ENCODE peak calls at places on chromosomes 16 and 17, in seven cellular contexts. K is transverse colon, E is sigmoid colon, T is suprapubic skin, F is HL-60, U is K562, I is stomach. O is an unnamed sample.

GRCh38 chr16:19005561-19006445 is 22.1 kb downstream of the TMC7 start:
- DNase-seq in K (peak), E (no peak), T (peak), F (no peak), U (no peak), I (peak), O (no peak)

GRCh38 chr17:15185625-15185991 is 79.5 kb downstream of the PMP22 start:
- DNase-seq in K (peak), E (no peak), T (no peak), F (peak), U (no peak), I (no peak), O (no peak)

GRCh38 chr17:40058151-40058784 is 4.1 kb upstream of the MED24 start:
- DNase-seq in K (no peak), E (no peak), T (no peak), F (no peak), U (no peak), I (no peak), O (no peak)

GRCh38 chr16:87233928-87234327 is 83.3 kb downstream of the C16orf95 start:
- DNase-seq in K (no peak), E (no peak), T (no peak), F (no peak), U (peak), I (no peak), O (no peak)

GRCh38 chr16:2002406-2003230 is 7.0 kb downstream of the ZNF598 start:
- DNase-seq in K (no peak), E (no peak), T (no peak), F (no peak), U (no peak), I (no peak), O (no peak)

GRCh38 chr16:86998196-86999001 is 318.8 kb downstream of the C16orf95 start:
- DNase-seq in K (no peak), E (peak), T (no peak), F (no peak), U (no peak), I (no peak), O (no peak)

GRCh38 chr17:7557147-7557764 is 1.3 kb upstream of the TNFSF13 start:
- DNase-seq in K (peak), E (no peak), T (no peak), F (no peak), U (no peak), I (peak), O (no peak)

GRCh38 chr17:49187301-49187700 is 23.1 kb downstream of the GNGT2 start:
- DNase-seq in K (no peak), E (no peak), T (no peak), F (no peak), U (no peak), I (no peak), O (no peak)

GRCh38 chr16:85651822-85652430 is 36.8 kb downstream of the GINS2 start:
- DNase-seq in K (no peak), E (no peak), T (no peak), F (no peak), U (no peak), I (no peak), O (no peak)

GRCh38 chr17:72025113-72025512 is 95.7 kb upstream of the SOX9 start:
- DNase-seq in K (no peak), E (no peak), T (no peak), F (no peak), U (no peak), I (no peak), O (no peak)

GRCh38 chr17:45020354-45021138 is 30.9 kb downstream of the DCAKD start:
- DNase-seq in K (peak), E (peak), T (no peak), F (no peak), U (no peak), I (peak), O (peak)

GRCh38 chr16:6643083-6643686 is 689.5 kb upstream of the RBFOX1 start:
- DNase-seq in K (peak), E (no peak), T (no peak), F (peak), U (peak), I (peak), O (peak)

GRCh38 chr17:37614391-37614790 is 5.2 kb upstream of the SYNRG start:
- DNase-seq in K (no peak), E (no peak), T (no peak), F (no peak), U (no peak), I (no peak), O (no peak)

GRCh38 chr16:19548144-19548543 is 7.4 kb upstream of the VPS35L start:
- DNase-seq in K (no peak), E (no peak), T (no peak), F (no peak), U (no peak), I (no peak), O (no peak)

GRCh38 chr17:1367351-1367745 is 32.7 kb downstream of the YWHAE start:
- DNase-seq in K (no peak), E (no peak), T (no peak), F (no peak), U (no peak), I (no peak), O (no peak)

GRCh38 chr16:49324703-49325102 is 43.1 kb upstream of the CBLN1 start:
- DNase-seq in K (no peak), E (no peak), T (no peak), F (no peak), U (no peak), I (no peak), O (no peak)

GRCh38 chr17:19554393-19554792 is 20.7 kb downstream of the SLC47A1 start:
- DNase-seq in K (no peak), E (no peak), T (no peak), F (no peak), U (no peak), I (no peak), O (no peak)

GRCh38 chr16:67284699-67285646 is 5.6 kb downstream of the PLEKHG4 start:
- DNase-seq in K (peak), E (no peak), T (no peak), F (no peak), U (peak), I (peak), O (peak)

GRCh38 chr16:19645557-19645981 is 72.5 kb downstream of the KNOP1 start:
- DNase-seq in K (peak), E (peak), T (peak), F (no peak), U (no peak), I (no peak), O (no peak)

GRCh38 chr17:47875011-47875471 is 21.0 kb upstream of the SP2 start:
- DNase-seq in K (no peak), E (no peak), T (no peak), F (no peak), U (no peak), I (no peak), O (no peak)

GRCh38 chr16:10123141-10123540 is 59.1 kb downstream of the GRIN2A start:
- DNase-seq in K (no peak), E (no peak), T (no peak), F (no peak), U (no peak), I (no peak), O (no peak)

GRCh38 chr16:77169650-77170236 is 21.2 kb upstream of the MON1B start:
- DNase-seq in K (peak), E (no peak), T (no peak), F (peak), U (peak), I (peak), O (no peak)

GRCh38 chr16:83727751-83728352 is 79.9 kb upstream of the HSBP1 start:
- DNase-seq in K (no peak), E (no peak), T (no peak), F (no peak), U (no peak), I (no peak), O (no peak)

GRCh38 chr17:60249517-60249826 is 99.7 kb downstream of the CA4 start:
- DNase-seq in K (no peak), E (no peak), T (no peak), F (no peak), U (no peak), I (no peak), O (no peak)

GRCh38 chr17:31869031-31869430 is 10.0 kb upstream of the COPRS start:
- DNase-seq in K (no peak), E (no peak), T (no peak), F (no peak), U (no peak), I (no peak), O (no peak)

GRCh38 chr17:20948984-20949777 is 93.6 kb downstream of the USP22 start:
- DNase-seq in K (no peak), E (no peak), T (no peak), F (no peak), U (no peak), I (no peak), O (no peak)

GRCh38 chr17:76547183-76547641 is 7.4 kb downstream of the PRCD start:
- DNase-seq in K (peak), E (no peak), T (peak), F (no peak), U (peak), I (peak), O (peak)

GRCh38 chr16:73956592-73957495 is 339.8 kb upstream of the PSMD7 start:
- DNase-seq in K (peak), E (peak), T (no peak), F (peak), U (peak), I (peak), O (peak)

GRCh38 chr16:79073560-79073959 is 527.0 kb downstream of the MAF start:
- DNase-seq in K (no peak), E (no peak), T (no peak), F (no peak), U (no peak), I (no peak), O (no peak)

GRCh38 chr16:67563708-67564468 is 1.6 kb downstream of the CTCF start:
- DNase-seq in K (peak), E (peak), T (no peak), F (peak), U (no peak), I (peak), O (peak)

GRCh38 chr17:9755083-9755482 is 36.3 kb downstream of the DHRS7C start:
- DNase-seq in K (no peak), E (no peak), T (no peak), F (no peak), U (no peak), I (no peak), O (no peak)

GRCh38 chr16:24852281-24852721 is 6.5 kb downstream of the SLC5A11 start:
- DNase-seq in K (no peak), E (peak), T (no peak), F (no peak), U (no peak), I (no peak), O (no peak)

GRCh38 chr17:79338589-79338988 is 264.0 kb downstream of the ENGASE start:
- DNase-seq in K (no peak), E (no peak), T (no peak), F (no peak), U (no peak), I (no peak), O (no peak)

GRCh38 chr16:47657977-47658376 is 196.8 kb downstream of the PHKB start:
- DNase-seq in K (no peak), E (no peak), T (no peak), F (no peak), U (no peak), I (no peak), O (no peak)

GRCh38 chr17:50465171-50465570 is 3.5 kb downstream of the CHAD start:
- DNase-seq in K (no peak), E (no peak), T (no peak), F (no peak), U (no peak), I (no peak), O (no peak)

GRCh38 chr17:73015722-73016276 is 76.7 kb downstream of the SLC39A11 start:
- DNase-seq in K (no peak), E (no peak), T (no peak), F (no peak), U (no peak), I (no peak), O (no peak)

GRCh38 chr17:77875051-77875780 is 83.3 kb upstream of the TNRC6C start:
- DNase-seq in K (no peak), E (no peak), T (no peak), F (no peak), U (no peak), I (no peak), O (no peak)

GRCh38 chr17:4648741-4649140 is 7.3 kb upstream of the ALOX15 start:
- DNase-seq in K (peak), E (no peak), T (no peak), F (no peak), U (no peak), I (no peak), O (no peak)

GRCh38 chr17:58323420-58324408 is 4.9 kb downstream of the TSPOAP1 start:
- DNase-seq in K (no peak), E (no peak), T (no peak), F (no peak), U (no peak), I (no peak), O (no peak)

GRCh38 chr16:57364143-57364542 is 5.6 kb downstream of the CCL22 start:
- DNase-seq in K (no peak), E (no peak), T (no peak), F (no peak), U (no peak), I (no peak), O (no peak)

GRCh38 chr16:57365826-57366536 is 6.3 kb upstream of the CX3CL1 start:
- DNase-seq in K (no peak), E (no peak), T (no peak), F (no peak), U (no peak), I (no peak), O (no peak)

GRCh38 chr16:57371494-57372371 is 557 bp upstream of the CX3CL1 start:
- DNase-seq in K (no peak), E (no peak), T (no peak), F (no peak), U (no peak), I (no peak), O (no peak)

GRCh38 chr16:57367111-57367752 is 5.1 kb upstream of the CX3CL1 start:
- DNase-seq in K (no peak), E (no peak), T (no peak), F (no peak), U (no peak), I (no peak), O (peak)

DNA sequence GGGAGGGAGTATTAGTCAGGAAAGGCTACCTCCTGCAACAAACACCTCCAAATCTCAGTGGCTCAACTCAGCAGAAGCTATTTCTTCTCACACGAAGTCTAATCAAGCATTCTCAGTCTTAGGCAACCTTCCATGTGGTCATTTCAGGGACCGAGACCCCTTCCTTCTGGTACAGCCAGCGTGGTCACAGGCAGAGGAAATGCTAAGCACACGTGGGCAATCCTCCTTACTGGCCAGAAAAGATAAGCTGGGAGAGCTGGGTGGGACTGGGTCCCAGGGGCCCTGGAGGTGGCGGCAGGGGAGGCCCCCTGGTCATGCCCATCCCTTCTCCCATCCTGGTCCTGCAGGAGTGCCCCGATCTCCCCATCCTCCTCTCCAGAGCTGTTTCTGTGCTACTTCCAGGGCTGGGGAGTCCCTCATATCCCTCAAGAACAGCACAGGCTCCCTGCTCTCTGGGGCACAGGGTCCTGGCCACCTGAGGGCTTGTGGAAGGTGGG is 5.7 kb upstream of the CX3CL1 start:
- DNase-seq in K (no peak), E (no peak), T (no peak), F (no peak), U (no peak), I (no peak), O (no peak)
- TF ChIP-seq POLR2AphosphoS5 in K (no peak), E (no peak), T (no peak), F (no peak), U (no peak), I (no peak), O (no peak)

GRCh38 chr16:89355036-89355435 is 135.3 kb downstream of the ANKRD11 start:
- DNase-seq in K (no peak), E (no peak), T (no peak), F (no peak), U (no peak), I (no peak), O (no peak)
- H3K27ac ChIP-seq in K (peak), E (no peak), T (no peak), F (no peak), U (no peak), I (peak), O (no peak)

GRCh38 chr16:4704913-4705312 is 11.6 kb downstream of the NUDT16L1 start:
- DNase-seq in K (no peak), E (no peak), T (no peak), F (no peak), U (no peak), I (no peak), O (no peak)
- H3K4me3 ChIP-seq in K (no peak), E (no peak), T (no peak), F (no peak), U (no peak), I (no peak), O (no peak)

GRCh38 chr16:56741399-56741798 is 11.5 kb downstream of the NUP93 start:
- DNase-seq in K (no peak), E (no peak), T (no peak), F (no peak), U (no peak), I (no peak), O (no peak)

GRCh38 chr16:56747486-56748045 is 17.6 kb downstream of the NUP93 start:
- DNase-seq in K (no peak), E (no peak), T (no peak), F (no peak), U (no peak), I (no peak), O (no peak)

GRCh38 chr16:56744996-56745640 is 15.2 kb downstream of the NUP93 start:
- DNase-seq in K (no peak), E (no peak), T (no peak), F (no peak), U (peak), I (no peak), O (no peak)

GRCh38 chr16:56742030-56742984 is 12.4 kb downstream of the NUP93 start:
- DNase-seq in K (no peak), E (no peak), T (no peak), F (no peak), U (no peak), I (no peak), O (no peak)

DNA sequence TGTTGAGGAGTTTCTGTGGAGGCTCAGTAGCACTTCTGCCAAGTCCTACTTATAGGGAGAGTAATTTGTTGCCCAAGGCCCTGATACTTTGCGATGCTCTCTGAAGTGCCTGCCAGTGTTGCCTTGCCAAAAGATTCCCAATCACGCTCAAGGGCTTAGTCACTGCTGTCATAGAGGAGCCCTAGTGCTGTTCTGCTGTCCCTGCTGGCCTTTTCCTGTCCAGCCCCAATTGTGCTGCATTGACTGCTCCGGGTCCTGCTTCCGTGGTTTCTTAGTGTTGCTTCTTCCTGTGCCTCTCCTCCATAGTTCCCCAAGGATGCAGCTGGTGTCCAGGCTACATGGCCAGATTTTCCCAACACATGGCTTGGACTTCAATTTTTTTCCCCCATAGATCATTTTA is 13.9 kb downstream of the NUP93 start:
- DNase-seq in K (no peak), E (no peak), T (no peak), F (no peak), U (peak), I (no peak), O (no peak)
- TF ChIP-seq POLR2AphosphoS5 in K (no peak), E (no peak), T (no peak), F (no peak), U (no peak), I (no peak), O (no peak)

GRCh38 chr16:58651965-58652348 is 22.3 kb upstream of the CNOT1 start:
- DNase-seq in K (no peak), E (no peak), T (no peak), F (no peak), U (no peak), I (no peak), O (no peak)

GRCh38 chr16:58655215-58655596 is 25.6 kb upstream of the CNOT1 start:
- DNase-seq in K (no peak), E (no peak), T (no peak), F (no peak), U (no peak), I (no peak), O (no peak)

GRCh38 chr16:58656872-58657271 is 27.2 kb upstream of the CNOT1 start:
- DNase-seq in K (no peak), E (no peak), T (no peak), F (no peak), U (no peak), I (no peak), O (no peak)

GRCh38 chr16:58652741-58653140 is 23.1 kb upstream of the CNOT1 start:
- DNase-seq in K (no peak), E (no peak), T (no peak), F (no peak), U (no peak), I (no peak), O (no peak)

GRCh38 chr16:58654456-58655214 is 25.0 kb upstream of the CNOT1 start:
- DNase-seq in K (no peak), E (no peak), T (no peak), F (no peak), U (no peak), I (no peak), O (no peak)
- H3K27ac ChIP-seq in K (no peak), E (no peak), T (no peak), F (no peak), U (no peak), I (no peak), O (no peak)

O was measured in prostate gland.